ENCODE peak calls at places on chromosome 19, in nine cellular contexts. One of them, this sample, is unnamed. For H3K27me3, the result is how much of the 10 kb centered on the place peaks cover.

GRCh38 chr19:54882758-54883157 is 8.7 kb downstream of the FCAR start:
- DNase-seq in CD4-positive, alpha-beta memory T cell: no peak
- DNase-seq in CD4-positive, alpha-beta T cell: no peak
- DNase-seq in cardiac muscle cell: no peak
- DNase-seq in lower lobe of right lung: no peak
- DNase-seq in tibial nerve: no peak
- DNase-seq in right lobe of liver: no peak
- DNase-seq in CD8-positive, alpha-beta memory T cell: no peak
- DNase-seq in breast epithelium: no peak
- DNase-seq in this sample: no peak

GRCh38 chr19:593505-593904 is 3.8 kb downstream of the HCN2 start:
- DNase-seq in CD4-positive, alpha-beta memory T cell: no peak
- DNase-seq in CD4-positive, alpha-beta T cell: no peak
- DNase-seq in cardiac muscle cell: no peak
- DNase-seq in lower lobe of right lung: no peak
- DNase-seq in tibial nerve: no peak
- DNase-seq in right lobe of liver: no peak
- DNase-seq in CD8-positive, alpha-beta memory T cell: no peak
- DNase-seq in breast epithelium: no peak
- DNase-seq in this sample: no peak

GRCh38 chr19:31255863-31256600 is 93.2 kb downstream of the TSHZ3 start:
- DNase-seq in CD8-positive, alpha-beta memory T cell: no peak
- DNase-seq in tibial nerve: no peak
- DNase-seq in cardiac muscle cell: no peak
- DNase-seq in breast epithelium: no peak
- DNase-seq in CD4-positive, alpha-beta T cell: no peak
- DNase-seq in lower lobe of right lung: no peak
- DNase-seq in right lobe of liver: no peak
- DNase-seq in CD4-positive, alpha-beta memory T cell: no peak
- DNase-seq in this sample: no peak

GRCh38 chr19:41426952-41427646 is at the start of gene B3GNT8:
- DNase-seq in right lobe of liver: no peak
- DNase-seq in cardiac muscle cell: peak
- DNase-seq in breast epithelium: peak
- DNase-seq in lower lobe of right lung: peak
- DNase-seq in CD8-positive, alpha-beta memory T cell: peak
- DNase-seq in tibial nerve: peak
- DNase-seq in CD4-positive, alpha-beta memory T cell: peak
- DNase-seq in CD4-positive, alpha-beta T cell: no peak
- DNase-seq in this sample: peak

GRCh38 chr19:29685326-29685725 is 20.1 kb downstream of the PLEKHF1 start:
- DNase-seq in CD4-positive, alpha-beta T cell: no peak
- DNase-seq in CD4-positive, alpha-beta memory T cell: no peak
- DNase-seq in CD8-positive, alpha-beta memory T cell: no peak
- DNase-seq in right lobe of liver: no peak
- DNase-seq in lower lobe of right lung: no peak
- DNase-seq in tibial nerve: no peak
- DNase-seq in breast epithelium: no peak
- DNase-seq in cardiac muscle cell: peak
- DNase-seq in this sample: no peak

GRCh38 chr19:40778045-40778864 is at the start of gene RAB4B:
- DNase-seq in CD4-positive, alpha-beta memory T cell: peak
- DNase-seq in tibial nerve: peak
- DNase-seq in CD8-positive, alpha-beta memory T cell: peak
- DNase-seq in lower lobe of right lung: peak
- DNase-seq in cardiac muscle cell: peak
- DNase-seq in breast epithelium: peak
- DNase-seq in CD4-positive, alpha-beta T cell: peak
- DNase-seq in right lobe of liver: peak
- DNase-seq in this sample: peak

GRCh38 chr19:14470031-14470876 is 4.9 kb downstream of the PTGER1 start:
- DNase-seq in tibial nerve: no peak
- DNase-seq in CD8-positive, alpha-beta memory T cell: no peak
- DNase-seq in CD4-positive, alpha-beta T cell: no peak
- DNase-seq in right lobe of liver: no peak
- DNase-seq in breast epithelium: no peak
- DNase-seq in cardiac muscle cell: no peak
- DNase-seq in lower lobe of right lung: no peak
- DNase-seq in CD4-positive, alpha-beta memory T cell: no peak
- DNase-seq in this sample: no peak

GRCh38 chr19:55018633-55019032 is 19.4 kb downstream of the GP6 start:
- DNase-seq in cardiac muscle cell: no peak
- DNase-seq in tibial nerve: no peak
- DNase-seq in breast epithelium: no peak
- DNase-seq in right lobe of liver: no peak
- DNase-seq in lower lobe of right lung: no peak
- DNase-seq in CD4-positive, alpha-beta memory T cell: no peak
- DNase-seq in CD4-positive, alpha-beta T cell: no peak
- DNase-seq in CD8-positive, alpha-beta memory T cell: no peak
- DNase-seq in this sample: no peak

GRCh38 chr19:31880283-31880682 is 465.1 kb upstream of the ZNF507 start:
- DNase-seq in cardiac muscle cell: no peak
- DNase-seq in CD8-positive, alpha-beta memory T cell: no peak
- DNase-seq in tibial nerve: no peak
- DNase-seq in CD4-positive, alpha-beta T cell: no peak
- DNase-seq in CD4-positive, alpha-beta memory T cell: no peak
- DNase-seq in lower lobe of right lung: no peak
- DNase-seq in breast epithelium: no peak
- DNase-seq in right lobe of liver: no peak
- DNase-seq in this sample: no peak

GRCh38 chr19:20923077-20923871 is at the start of gene ZNF85:
- DNase-seq in right lobe of liver: peak
- DNase-seq in CD4-positive, alpha-beta memory T cell: peak
- DNase-seq in tibial nerve: peak
- DNase-seq in CD4-positive, alpha-beta T cell: peak
- DNase-seq in breast epithelium: peak
- DNase-seq in cardiac muscle cell: peak
- DNase-seq in lower lobe of right lung: peak
- DNase-seq in CD8-positive, alpha-beta memory T cell: peak
- DNase-seq in this sample: peak

GRCh38 chr19:58382997-58383603 is 2.3 kb upstream of the ZNF837 start:
- DNase-seq in tibial nerve: no peak
- DNase-seq in cardiac muscle cell: no peak
- DNase-seq in CD8-positive, alpha-beta memory T cell: no peak
- DNase-seq in CD4-positive, alpha-beta memory T cell: no peak
- DNase-seq in breast epithelium: no peak
- DNase-seq in right lobe of liver: no peak
- DNase-seq in CD4-positive, alpha-beta T cell: no peak
- DNase-seq in lower lobe of right lung: peak
- DNase-seq in this sample: no peak

GRCh38 chr19:41932259-41933130 is 4.2 kb upstream of the ERFL start:
- DNase-seq in CD4-positive, alpha-beta T cell: no peak
- DNase-seq in right lobe of liver: no peak
- DNase-seq in breast epithelium: no peak
- DNase-seq in lower lobe of right lung: no peak
- DNase-seq in CD8-positive, alpha-beta memory T cell: no peak
- DNase-seq in CD4-positive, alpha-beta memory T cell: no peak
- DNase-seq in tibial nerve: no peak
- DNase-seq in cardiac muscle cell: no peak
- DNase-seq in this sample: no peak

GRCh38 chr19:43625918-43626579 is 6.6 kb upstream of the ZNF428 start:
- DNase-seq in tibial nerve: no peak
- DNase-seq in CD8-positive, alpha-beta memory T cell: no peak
- DNase-seq in CD4-positive, alpha-beta T cell: no peak
- DNase-seq in breast epithelium: no peak
- DNase-seq in CD4-positive, alpha-beta memory T cell: no peak
- DNase-seq in cardiac muscle cell: peak
- DNase-seq in right lobe of liver: no peak
- DNase-seq in lower lobe of right lung: no peak
- DNase-seq in this sample: no peak

GRCh38 chr19:1018393-1018792 is 2.5 kb downstream of the TMEM259 start:
- DNase-seq in CD4-positive, alpha-beta T cell: no peak
- DNase-seq in CD4-positive, alpha-beta memory T cell: no peak
- DNase-seq in tibial nerve: no peak
- DNase-seq in cardiac muscle cell: no peak
- DNase-seq in right lobe of liver: no peak
- DNase-seq in CD8-positive, alpha-beta memory T cell: no peak
- DNase-seq in lower lobe of right lung: no peak
- DNase-seq in breast epithelium: no peak
- DNase-seq in this sample: no peak

GRCh38 chr19:50728084-50728737 is 5.0 kb downstream of the CLEC11A start:
- DNase-seq in cardiac muscle cell: peak
- DNase-seq in tibial nerve: peak
- DNase-seq in breast epithelium: peak
- DNase-seq in CD4-positive, alpha-beta memory T cell: peak
- DNase-seq in lower lobe of right lung: peak
- DNase-seq in CD4-positive, alpha-beta T cell: no peak
- DNase-seq in right lobe of liver: peak
- DNase-seq in CD8-positive, alpha-beta memory T cell: peak
- DNase-seq in this sample: no peak

GRCh38 chr19:50724522-50725217 is 1.5 kb downstream of the CLEC11A start:
- DNase-seq in CD8-positive, alpha-beta memory T cell: peak
- DNase-seq in right lobe of liver: peak
- DNase-seq in CD4-positive, alpha-beta memory T cell: peak
- DNase-seq in cardiac muscle cell: peak
- DNase-seq in CD4-positive, alpha-beta T cell: peak
- DNase-seq in breast epithelium: peak
- DNase-seq in tibial nerve: peak
- DNase-seq in lower lobe of right lung: peak
- DNase-seq in this sample: peak

GRCh38 chr19:50725218-50725931 is 2.2 kb downstream of the CLEC11A start:
- DNase-seq in tibial nerve: no peak
- DNase-seq in right lobe of liver: no peak
- DNase-seq in cardiac muscle cell: no peak
- DNase-seq in CD4-positive, alpha-beta memory T cell: no peak
- DNase-seq in lower lobe of right lung: no peak
- DNase-seq in CD4-positive, alpha-beta T cell: no peak
- DNase-seq in breast epithelium: no peak
- DNase-seq in CD8-positive, alpha-beta memory T cell: no peak
- DNase-seq in this sample: no peak

GRCh38 chr19:50723735-50724521 is 764 bp downstream of the CLEC11A start:
- DNase-seq in lower lobe of right lung: no peak
- DNase-seq in CD4-positive, alpha-beta T cell: no peak
- DNase-seq in right lobe of liver: no peak
- DNase-seq in cardiac muscle cell: no peak
- DNase-seq in tibial nerve: no peak
- DNase-seq in breast epithelium: no peak
- DNase-seq in CD8-positive, alpha-beta memory T cell: no peak
- DNase-seq in CD4-positive, alpha-beta memory T cell: no peak
- DNase-seq in this sample: no peak

GRCh38 chr19:50725932-50726230 is 2.7 kb downstream of the CLEC11A start:
- DNase-seq in CD8-positive, alpha-beta memory T cell: no peak
- DNase-seq in cardiac muscle cell: no peak
- DNase-seq in CD4-positive, alpha-beta memory T cell: no peak
- DNase-seq in tibial nerve: no peak
- DNase-seq in lower lobe of right lung: no peak
- DNase-seq in breast epithelium: no peak
- DNase-seq in right lobe of liver: no peak
- DNase-seq in CD4-positive, alpha-beta T cell: no peak
- DNase-seq in this sample: no peak
- H3K27me3 ChIP-seq in CD8-positive, alpha-beta memory T cell: under half
- H3K27me3 ChIP-seq in cardiac muscle cell: under half
- H3K27me3 ChIP-seq in CD4-positive, alpha-beta memory T cell: under half
- H3K27me3 ChIP-seq in tibial nerve: under half
- H3K27me3 ChIP-seq in lower lobe of right lung: under half
- H3K27me3 ChIP-seq in breast epithelium: under half
- H3K27me3 ChIP-seq in right lobe of liver: under half
- H3K27me3 ChIP-seq in CD4-positive, alpha-beta T cell: half or more
- H3K27me3 ChIP-seq in this sample: under half

GRCh38 chr19:3363841-3364500 is 2.4 kb upstream of the NFIC start:
- DNase-seq in tibial nerve: no peak
- DNase-seq in CD4-positive, alpha-beta memory T cell: no peak
- DNase-seq in breast epithelium: no peak
- DNase-seq in lower lobe of right lung: no peak
- DNase-seq in CD8-positive, alpha-beta memory T cell: no peak
- DNase-seq in CD4-positive, alpha-beta T cell: no peak
- DNase-seq in right lobe of liver: no peak
- DNase-seq in cardiac muscle cell: no peak
- DNase-seq in this sample: no peak

GRCh38 chr19:3364501-3364858 is 1.9 kb upstream of the NFIC start:
- DNase-seq in tibial nerve: no peak
- DNase-seq in CD4-positive, alpha-beta memory T cell: no peak
- DNase-seq in CD8-positive, alpha-beta memory T cell: no peak
- DNase-seq in lower lobe of right lung: no peak
- DNase-seq in CD4-positive, alpha-beta T cell: no peak
- DNase-seq in breast epithelium: no peak
- DNase-seq in cardiac muscle cell: no peak
- DNase-seq in right lobe of liver: no peak
- DNase-seq in this sample: no peak

GRCh38 chr19:3365447-3366103 is 808 bp upstream of the NFIC start:
- DNase-seq in CD4-positive, alpha-beta T cell: no peak
- DNase-seq in lower lobe of right lung: peak
- DNase-seq in CD4-positive, alpha-beta memory T cell: no peak
- DNase-seq in breast epithelium: peak
- DNase-seq in tibial nerve: no peak
- DNase-seq in CD8-positive, alpha-beta memory T cell: no peak
- DNase-seq in cardiac muscle cell: peak
- DNase-seq in right lobe of liver: no peak
- DNase-seq in this sample: no peak

GRCh38 chr19:3366104-3366760 is at the start of gene NFIC:
- DNase-seq in CD4-positive, alpha-beta T cell: no peak
- DNase-seq in CD4-positive, alpha-beta memory T cell: no peak
- DNase-seq in lower lobe of right lung: peak
- DNase-seq in tibial nerve: peak
- DNase-seq in right lobe of liver: peak
- DNase-seq in cardiac muscle cell: peak
- DNase-seq in CD8-positive, alpha-beta memory T cell: peak
- DNase-seq in breast epithelium: peak
- DNase-seq in this sample: no peak

GRCh38 chr19:3365093-3365446 is 1.3 kb upstream of the NFIC start:
- DNase-seq in tibial nerve: no peak
- DNase-seq in CD4-positive, alpha-beta T cell: no peak
- DNase-seq in CD8-positive, alpha-beta memory T cell: no peak
- DNase-seq in breast epithelium: no peak
- DNase-seq in right lobe of liver: no peak
- DNase-seq in lower lobe of right lung: no peak
- DNase-seq in CD4-positive, alpha-beta memory T cell: no peak
- DNase-seq in cardiac muscle cell: no peak
- DNase-seq in this sample: no peak
- H3K27ac ChIP-seq in tibial nerve: peak
- H3K27ac ChIP-seq in CD4-positive, alpha-beta T cell: no peak
- H3K27ac ChIP-seq in CD8-positive, alpha-beta memory T cell: peak
- H3K27ac ChIP-seq in breast epithelium: peak
- H3K27ac ChIP-seq in right lobe of liver: peak
- H3K27ac ChIP-seq in lower lobe of right lung: peak
- H3K27ac ChIP-seq in CD4-positive, alpha-beta memory T cell: no peak
- H3K27ac ChIP-seq in cardiac muscle cell: no peak
- H3K27ac ChIP-seq in this sample: no peak

GRCh38 chr19:5480427-5480836 is 25.2 kb downstream of the ZNRF4 start:
- DNase-seq in lower lobe of right lung: no peak
- DNase-seq in CD4-positive, alpha-beta T cell: peak
- DNase-seq in CD4-positive, alpha-beta memory T cell: peak
- DNase-seq in CD8-positive, alpha-beta memory T cell: no peak
- DNase-seq in cardiac muscle cell: peak
- DNase-seq in breast epithelium: no peak
- DNase-seq in tibial nerve: no peak
- DNase-seq in right lobe of liver: no peak
- DNase-seq in this sample: no peak
- H3K27me3 ChIP-seq in lower lobe of right lung: under half
- H3K27me3 ChIP-seq in CD4-positive, alpha-beta T cell: under half
- H3K27me3 ChIP-seq in CD4-positive, alpha-beta memory T cell: under half
- H3K27me3 ChIP-seq in CD8-positive, alpha-beta memory T cell: under half
- H3K27me3 ChIP-seq in cardiac muscle cell: under half
- H3K27me3 ChIP-seq in breast epithelium: under half
- H3K27me3 ChIP-seq in tibial nerve: under half
- H3K27me3 ChIP-seq in right lobe of liver: under half
- H3K27me3 ChIP-seq in this sample: under half

DNA sequence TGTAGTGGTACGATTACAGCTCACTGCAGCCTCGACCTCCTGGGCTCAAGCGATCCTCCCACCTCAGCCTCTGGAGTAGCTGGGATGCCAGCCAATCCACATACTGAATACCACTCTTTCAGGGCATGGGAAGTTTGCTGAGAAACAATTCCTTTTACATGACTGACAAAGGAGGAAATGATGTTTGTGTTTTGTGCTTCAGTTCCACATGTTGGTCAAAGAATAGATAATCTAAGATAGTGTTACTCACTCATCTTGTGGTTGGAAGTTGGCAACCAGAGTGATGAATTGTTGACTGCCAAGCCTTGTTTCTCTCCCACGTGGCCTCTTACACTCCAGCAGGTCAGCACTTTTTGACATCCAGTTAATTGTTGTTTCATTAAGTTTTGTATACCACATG is 7.6 kb downstream of the MBD3L2B start:
- DNase-seq in CD4-positive, alpha-beta T cell: no peak
- DNase-seq in right lobe of liver: no peak
- DNase-seq in CD8-positive, alpha-beta memory T cell: no peak
- DNase-seq in CD4-positive, alpha-beta memory T cell: peak
- DNase-seq in lower lobe of right lung: no peak
- DNase-seq in cardiac muscle cell: peak
- DNase-seq in tibial nerve: no peak
- DNase-seq in breast epithelium: no peak
- DNase-seq in this sample: no peak
- H3K27ac ChIP-seq in CD4-positive, alpha-beta T cell: no peak
- H3K27ac ChIP-seq in right lobe of liver: no peak
- H3K27ac ChIP-seq in CD8-positive, alpha-beta memory T cell: no peak
- H3K27ac ChIP-seq in CD4-positive, alpha-beta memory T cell: no peak
- H3K27ac ChIP-seq in lower lobe of right lung: no peak
- H3K27ac ChIP-seq in cardiac muscle cell: no peak
- H3K27ac ChIP-seq in tibial nerve: no peak
- H3K27ac ChIP-seq in breast epithelium: no peak
- H3K27ac ChIP-seq in this sample: no peak